ENCODE peak calls at places on chromosomes 13 and 19, in four cellular contexts. E, R, L and W are unnamed samples.

GRCh38 chr19:718251-719024 is 9.7 kb downstream of the PALM start:
- DNase-seq in R (no peak), L (no peak), E (no peak), W (no peak)

GRCh38 chr19:44722131-44723121 is 23.5 kb downstream of the CEACAM16 start:
- DNase-seq in E (peak), L (peak), R (no peak), W (peak)

GRCh38 chr19:588093-588742 is 1.5 kb upstream of the HCN2 start:
- DNase-seq in E (no peak), L (peak), R (no peak), W (peak)

GRCh38 chr13:28412981-28413380 is 81.9 kb downstream of the FLT1 start:
- DNase-seq in E (no peak), L (no peak), R (no peak), W (peak)

GRCh38 chr19:16371540-16371986 is 46.9 kb downstream of the KLF2 start:
- DNase-seq in L (peak), E (peak), R (no peak), W (no peak)

GRCh38 chr19:4375164-4375619 is 25.2 kb downstream of the SH3GL1 start:
- DNase-seq in R (no peak), L (no peak), E (no peak), W (no peak)

GRCh38 chr19:4722671-4723464 is 774 bp downstream of the DPP9 start:
- DNase-seq in L (peak), R (no peak), E (no peak), W (peak)

GRCh38 chr19:41097302-41097701 is 9.1 kb downstream of the CYP2A13 start:
- DNase-seq in L (no peak), E (no peak), R (no peak), W (no peak)

GRCh38 chr19:45079911-45080469 is 930 bp downstream of the GEMIN7 start:
- DNase-seq in L (no peak), R (no peak), E (no peak), W (no peak)

GRCh38 chr13:98546402-98546801 is 30.5 kb downstream of the STK24 start:
- DNase-seq in E (no peak), R (no peak), L (no peak), W (no peak)

GRCh38 chr19:5369962-5370367 is 29.4 kb upstream of the PTPRS start:
- DNase-seq in R (peak), E (no peak), L (peak), W (peak)

GRCh38 chr19:17944301-17944700 is 11.5 kb downstream of the CCDC124 start:
- DNase-seq in L (no peak), E (no peak), R (no peak), W (peak)
- TF ChIP-seq MYC in L (no peak), E (no peak), R (no peak), W (no peak)

GRCh38 chr13:114315074-114315785 is 927 bp downstream of the CHAMP1 start:
- DNase-seq in L (peak), E (no peak), R (no peak), W (peak)
- TF ChIP-seq MYC in L (peak), E (no peak), R (no peak), W (no peak)

GRCh38 chr13:59673301-59673700 is 490.4 kb downstream of the DIAPH3 start:
- DNase-seq in L (no peak), E (no peak), R (no peak), W (no peak)
- TF ChIP-seq MYC in L (no peak), E (no peak), R (no peak), W (no peak)

GRCh38 chr19:2041686-2042484 is 9.2 kb downstream of the MKNK2 start:
- DNase-seq in L (peak), R (peak), E (peak), W (peak)
- TF ChIP-seq MYC in L (no peak), R (no peak), E (no peak), W (no peak)

DNA sequence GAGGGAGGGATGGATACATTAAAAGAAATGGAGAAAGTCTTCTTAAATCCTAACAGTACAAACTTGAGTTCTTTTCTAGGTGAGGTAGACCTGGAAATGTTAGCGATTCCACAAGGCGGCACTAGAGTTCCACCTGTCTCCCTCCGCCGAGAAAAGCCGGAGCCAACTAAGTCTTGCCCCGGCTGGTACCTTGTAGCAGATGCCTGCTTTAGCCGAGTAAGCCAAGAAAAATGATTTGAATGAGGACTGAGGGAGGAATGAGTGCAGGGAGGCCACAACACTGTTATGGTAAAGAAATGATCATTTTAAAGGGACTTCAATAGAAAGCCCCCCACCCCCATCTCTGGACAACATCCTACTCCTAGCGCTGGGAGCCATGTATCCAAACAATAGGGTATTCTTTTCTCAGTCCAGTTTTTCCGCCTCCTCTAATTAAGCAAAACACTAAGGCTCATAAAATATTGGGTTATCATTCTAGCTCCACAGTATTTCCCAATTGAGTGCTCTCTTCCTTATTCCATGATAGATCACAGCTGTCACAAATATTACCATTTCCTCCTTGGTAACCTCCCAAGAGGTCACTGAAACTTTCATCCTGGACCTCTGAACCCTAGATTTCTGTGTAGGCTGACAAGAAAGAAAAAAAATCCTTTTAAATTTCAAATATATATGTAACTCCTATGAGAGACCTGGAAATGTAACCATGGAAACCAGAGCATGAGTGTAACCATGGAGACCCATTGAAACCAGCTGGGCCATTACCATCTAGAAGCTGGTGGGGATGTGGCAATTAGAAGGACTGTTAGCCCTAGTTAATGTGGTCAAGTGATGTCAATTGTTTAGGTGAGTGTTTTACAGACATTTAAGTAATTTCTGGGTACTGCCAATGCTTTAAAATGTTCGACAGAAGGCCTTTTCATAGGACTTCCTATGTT is 58.3 kb downstream of the GPALPP1 start:
- DNase-seq in R (peak), E (peak), L (peak), W (peak)
- TF ChIP-seq MYC in R (no peak), E (no peak), L (no peak), W (no peak)

GRCh38 chr19:8308891-8309291 is 733 bp upstream of the CD320 start:
- DNase-seq in L (no peak), R (no peak), E (no peak), W (no peak)
- TF ChIP-seq MYC in L (no peak), R (no peak), E (no peak), W (no peak)

GRCh38 chr13:102376314-102376713 is 25.5 kb downstream of the FGF14 start:
- DNase-seq in R (no peak), E (no peak), L (no peak), W (no peak)
- TF ChIP-seq MYC in R (no peak), E (no peak), L (no peak), W (no peak)

GRCh38 chr19:32203161-32203560 is 142.2 kb upstream of the ZNF507 start:
- DNase-seq in E (no peak), R (no peak), L (no peak), W (no peak)
- TF ChIP-seq MYC in E (no peak), R (no peak), L (no peak), W (no peak)